ENCODE peak calls at places on chromosomes 13 and 19, in five cellular contexts. N, X, D, W and T are unnamed samples.

GRCh38 chr13:98751397-98752110 is 918 bp downstream of the SLC15A1 start:
- ATAC-seq in W (no peak), D (no peak), X (peak; percentile 82), N (peak; percentile 35), T (no peak)

GRCh38 chr19:42324655-42325307 is 654 bp upstream of the MEGF8 start:
- ATAC-seq in W (no peak), N (no peak), X (no peak), D (no peak), T (no peak)

GRCh38 chr13:59476376-59476775 is 687.4 kb downstream of the DIAPH3 start:
- ATAC-seq in W (no peak), X (no peak), N (no peak), D (no peak), T (no peak)

GRCh38 chr13:32254416-32254815 is 60.7 kb downstream of the ZAR1L start:
- ATAC-seq in N (peak; percentile 35), D (no peak), W (no peak), X (peak; percentile 31), T (no peak)

GRCh38 chr19:13841339-13842293 is 35.3 kb upstream of the NANOS3 start:
- ATAC-seq in X (peak; percentile 15), D (no peak), N (no peak), W (no peak), T (no peak)

GRCh38 chr13:38686635-38687245 is at the start of gene FREM2:
- ATAC-seq in N (peak; percentile 71), X (peak; percentile 94), D (peak; percentile 48), W (no peak), T (no peak)

GRCh38 chr19:45468803-45469131 is 971 bp downstream of the FOSB start:
- ATAC-seq in X (peak; percentile 43), N (peak; percentile 40), D (peak; percentile 55), W (peak; percentile 31), T (peak; percentile 49)

GRCh38 chr19:18419699-18420460 is 682 bp downstream of the SSBP4 start:
- ATAC-seq in N (peak; percentile 4), D (peak; percentile 30), X (no peak), W (peak; percentile 34), T (peak; percentile 55)

GRCh38 chr13:100130092-100130491 is 41.2 kb downstream of the PCCA start:
- ATAC-seq in N (no peak), X (peak; percentile 27), D (no peak), W (no peak), T (no peak)

GRCh38 chr13:25267715-25268114 is 19.6 kb downstream of the MTMR6 start:
- ATAC-seq in X (peak; percentile 28), D (peak; percentile 35), N (peak; percentile 52), W (peak; percentile 47), T (peak; percentile 75)

GRCh38 chr19:35328851-35329285 is at the start of gene CD22:
- ATAC-seq in X (no peak), W (no peak), D (peak; percentile 55), N (no peak), T (no peak)

GRCh38 chr19:3970313-3970807 is 539 bp downstream of the DAPK3 start:
- ATAC-seq in X (no peak), W (no peak), D (no peak), N (no peak), T (no peak)

GRCh38 chr13:78121459-78122348 is 203.1 kb upstream of the EDNRB start:
- ATAC-seq in X (peak; percentile 77), W (no peak), N (no peak), D (no peak), T (no peak)

GRCh38 chr19:13037161-13037560 is 41.9 kb downstream of the NFIX start:
- ATAC-seq in D (peak; percentile 57), W (no peak), N (peak; percentile 72), X (no peak), T (peak; percentile 76)

GRCh38 chr13:91307887-91308286 is 39.6 kb upstream of the MIR17HG start:
- ATAC-seq in X (no peak), D (peak; percentile 71), W (no peak), N (no peak), T (peak; percentile 37)

GRCh38 chr13:109918179-109918651 is 131.8 kb upstream of the IRS2 start:
- ATAC-seq in W (no peak), D (no peak), N (no peak), X (no peak), T (no peak)

GRCh38 chr19:56107626-56108351 is 13.3 kb downstream of the ZNF787 start:
- ATAC-seq in W (no peak), D (no peak), X (peak; percentile 6), N (no peak), T (no peak)

GRCh38 chr19:53868892-53869804 is 1.5 kb downstream of the MYADM start:
- ATAC-seq in N (peak; percentile 64), D (peak; percentile 73), W (peak; percentile 39), X (peak; percentile 67), T (peak; percentile 63)

GRCh38 chr13:94210826-94211225 is 268.7 kb downstream of the DCT start:
- ATAC-seq in W (no peak), D (peak; percentile 54), X (no peak), N (no peak), T (peak; percentile 84)

GRCh38 chr13:88552966-88553365 is 881.8 kb downstream of the SLITRK5 start:
- ATAC-seq in D (no peak), N (no peak), W (no peak), X (no peak), T (no peak)

GRCh38 chr13:98307392-98307743 is 130.3 kb upstream of the RNF113B start:
- ATAC-seq in D (no peak), X (peak; percentile 7), W (no peak), N (no peak), T (no peak)

GRCh38 chr19:3720533-3720917 is 12.3 kb downstream of the TJP3 start:
- ATAC-seq in N (no peak), X (no peak), D (no peak), W (no peak), T (no peak)

GRCh38 chr13:20482818-20483217 is 42.8 kb downstream of the CRYL1 start:
- ATAC-seq in X (peak; percentile 74), W (no peak), D (no peak), N (no peak), T (no peak)

GRCh38 chr13:52651880-52652169 is 811 bp upstream of the SUGT1 start:
- ATAC-seq in W (no peak), D (peak; percentile 4), X (peak; percentile 41), N (peak; percentile 8), T (peak; percentile 38)

GRCh38 chr13:32315255-32316029 is at the start of the genes BRCA2 and ZAR1L:
- ATAC-seq in W (peak; percentile 98), X (peak; percentile 97), N (peak; percentile 93), D (peak; percentile 98), T (peak; percentile 97)

GRCh38 chr13:46654956-46655726 is 102.2 kb downstream of the LRCH1 start:
- ATAC-seq in X (no peak), N (no peak), W (no peak), D (no peak), T (no peak)

GRCh38 chr19:39557791-39558622 is 18.0 kb upstream of the EID2 start:
- ATAC-seq in D (peak; percentile 82), W (peak; percentile 76), X (peak; percentile 74), N (peak; percentile 48), T (peak; percentile 79)

GRCh38 chr19:10612515-10613119 is 12.7 kb upstream of the SLC44A2 start:
- ATAC-seq in D (no peak), N (no peak), X (peak; percentile 99), W (no peak), T (no peak)

GRCh38 chr19:1445932-1446712 is 3.8 kb upstream of the APC2 start:
- ATAC-seq in D (peak; percentile 10), X (no peak), W (no peak), N (no peak), T (no peak)

GRCh38 chr13:29619995-29620394 is 24.5 kb upstream of the SLC7A1 start:
- ATAC-seq in X (no peak), D (no peak), W (no peak), N (peak; percentile 49), T (no peak)